ENCODE peak calls at places on chromosomes 2 and 18, in nine cellular contexts. U is LoVo; P is anterior cingulate cortex; J is activated CD8-positive, alpha-beta memory T cell treated with anti-CD3 and anti-CD28 coated beads, Interleukin-2, amount 50 U/mL, for 48 hours; G is T-helper 17 cell; I is stimulated activated CD4-positive, alpha-beta T cell treated with anti-CD3 and anti-CD28 coated beads, Interleukin-12 subunit alpha, Interleukin-12 subunit beta, amount 100 ng/mL, for 48 hours; A is activated T-helper 9 cell treated with anti-CD3 and anti-CD28 coated beads, Interleukin-2, amount 50 U/mL, for 16 hours; N is astrocyte of the spinal cord; Q is IMR-90. H is an unnamed sample.

GRCh38 chr2:16084274-16084673 is 143.9 kb downstream of the MYCN start:
- DNase-seq in U (no peak), P (no peak), J (no peak), G (no peak), I (no peak), A (no peak), N (no peak), Q (no peak), H (no peak)

GRCh38 chr2:100413586-100413985 is 3.9 kb downstream of the CHST10 start:
- DNase-seq in U (no peak), P (no peak), J (no peak), G (no peak), I (no peak), A (no peak), N (no peak), Q (no peak), H (no peak)

GRCh38 chr2:176814740-176815367 is 397.7 kb upstream of the HNRNPA3 start:
- DNase-seq in U (peak; percentile 61), P (no peak), J (no peak), G (no peak), I (no peak), A (no peak), N (peak; percentile 36), Q (peak; percentile 26), H (peak; percentile 24)

GRCh38 chr2:172484253-172484652 is 56.9 kb downstream of the ITGA6 start:
- DNase-seq in U (peak; percentile 15), P (no peak), J (no peak), G (no peak), I (no peak), A (no peak), N (peak; percentile 41), Q (peak; percentile 34), H (peak; percentile 27)

GRCh38 chr18:13290856-13291271 is 72.3 kb downstream of the LDLRAD4 start:
- DNase-seq in U (no peak), P (no peak), J (no peak), G (no peak), I (no peak), A (no peak), N (no peak), Q (no peak), H (no peak)

GRCh38 chr2:403682-404081 is 115.8 kb upstream of the ALKAL2 start:
- DNase-seq in U (no peak), P (no peak), J (no peak), G (no peak), I (no peak), A (no peak), N (no peak), Q (no peak), H (no peak)

GRCh38 chr2:88563134-88563533 is 64.1 kb downstream of the EIF2AK3 start:
- DNase-seq in U (no peak), P (no peak), J (no peak), G (no peak), I (no peak), A (no peak), N (no peak), Q (peak; percentile 52), H (no peak)

GRCh38 chr2:25115902-25116301 is 52.5 kb downstream of the POMC start:
- DNase-seq in U (no peak), P (no peak), J (no peak), G (no peak), I (no peak), A (no peak), N (peak; percentile 51), Q (peak; percentile 68), H (no peak)

GRCh38 chr18:51226068-51226467 is 28.6 kb upstream of the MEX3C start:
- DNase-seq in U (no peak), P (no peak), J (no peak), G (no peak), I (no peak), A (no peak), N (no peak), Q (no peak), H (no peak)

GRCh38 chr2:148989882-148990493 is 48.5 kb upstream of the LYPD6B start:
- DNase-seq in U (peak; percentile 60), P (peak; percentile 51), J (no peak), G (no peak), I (peak; percentile 38), A (no peak), N (peak; percentile 82), Q (peak; percentile 80), H (peak; percentile 81)

GRCh38 chr2:228469721-228470120 is 288.2 kb upstream of the SPHKAP start:
- DNase-seq in U (no peak), P (no peak), J (no peak), G (no peak), I (no peak), A (no peak), N (no peak), Q (no peak), H (no peak)

GRCh38 chr2:74488643-74489481 is 6.0 kb downstream of the TTC31 start:
- DNase-seq in U (no peak), P (no peak), J (no peak), G (no peak), I (no peak), A (no peak), N (no peak), Q (no peak), H (no peak)

GRCh38 chr2:183950673-183951072 is 647.7 kb upstream of the ZNF804A start:
- DNase-seq in U (no peak), P (no peak), J (no peak), G (no peak), I (no peak), A (no peak), N (peak; percentile 7), Q (no peak), H (no peak)

GRCh38 chr18:7038330-7038846 is 79.2 kb downstream of the LAMA1 start:
- DNase-seq in U (peak; percentile 4), P (peak; percentile 8), J (no peak), G (no peak), I (no peak), A (no peak), N (peak; percentile 88), Q (peak; percentile 99), H (peak; percentile 97)

GRCh38 chr2:141331127-141331526 is 799.7 kb downstream of the LRP1B start:
- DNase-seq in U (no peak), P (no peak), J (no peak), G (no peak), I (no peak), A (no peak), N (peak; percentile 80), Q (peak; percentile 86), H (peak; percentile 0)

GRCh38 chr2:174868916-174869315 is 104.6 kb upstream of the CHRNA1 start:
- DNase-seq in U (no peak), P (no peak), J (no peak), G (no peak), I (no peak), A (no peak), N (no peak), Q (no peak), H (no peak)

GRCh38 chr18:10412933-10413332 is 41.5 kb upstream of the APCDD1 start:
- DNase-seq in U (no peak), P (no peak), J (no peak), G (no peak), I (no peak), A (no peak), N (no peak), Q (no peak), H (no peak)

GRCh38 chr18:48139427-48140347 is 209.2 kb upstream of the SMAD2 start:
- DNase-seq in U (peak; percentile 82), P (no peak), J (no peak), G (no peak), I (no peak), A (no peak), N (no peak), Q (no peak), H (no peak)

GRCh38 chr2:143258126-143258892 is 129.1 kb downstream of the ARHGAP15 start:
- DNase-seq in U (no peak), P (no peak), J (no peak), G (no peak), I (no peak), A (no peak), N (no peak), Q (no peak), H (no peak)

GRCh38 chr18:62939433-62939832 is 224.1 kb downstream of the PHLPP1 start:
- DNase-seq in U (no peak), P (no peak), J (no peak), G (no peak), I (no peak), A (no peak), N (no peak), Q (no peak), H (no peak)